ENCODE peak calls at places on chromosomes 7 and 10, in five cellular contexts. R, A, T, I and F are unnamed samples.

GRCh38 chr7:5517057-5517456 is 93.4 kb upstream of the TNRC18 start:
- DNase-seq in T (no peak), A (no peak), R (no peak), I (no peak), F (no peak)

GRCh38 chr7:25752967-25753791 is 398.8 kb upstream of the NFE2L3 start:
- DNase-seq in T (no peak), A (no peak), I (no peak), R (no peak), F (no peak)

GRCh38 chr7:100745184-100745583 is 11.8 kb downstream of the ZAN start:
- DNase-seq in A (peak), T (peak), I (no peak), R (peak), F (no peak)

GRCh38 chr10:47028466-47028865 is 117.2 kb downstream of the PTPN20 start:
- DNase-seq in A (no peak), T (peak), R (no peak), I (no peak), F (no peak)

GRCh38 chr10:50469778-50470193 is 154.0 kb downstream of the SGMS1 start:
- DNase-seq in I (no peak), R (peak), T (no peak), A (no peak), F (no peak)

GRCh38 chr7:1055084-1055450 is 10.7 kb downstream of the GPR146 start:
- DNase-seq in A (no peak), I (no peak), T (peak), R (peak), F (no peak)

GRCh38 chr7:134255814-134256213 is 60.9 kb downstream of the SLC35B4 start:
- DNase-seq in R (no peak), I (no peak), A (no peak), T (no peak), F (no peak)

GRCh38 chr10:34801066-34801738 is 13.9 kb downstream of the PARD3 start:
- DNase-seq in I (no peak), R (peak), T (no peak), A (no peak), F (no peak)

GRCh38 chr7:27130540-27131389 is at the start of gene HOXA4:
- DNase-seq in I (no peak), T (peak), A (peak), R (peak), F (peak)

GRCh38 chr10:27659786-27660185 is 85.8 kb downstream of the MKX start:
- DNase-seq in T (no peak), A (no peak), R (no peak), I (no peak), F (no peak)

GRCh38 chr7:8296362-8296659 is 34.3 kb upstream of the ICA1 start:
- DNase-seq in T (no peak), I (no peak), R (no peak), A (no peak), F (no peak)
- TF ChIP-seq CTCF in T (no peak), I (no peak), R (no peak), A (no peak), F (no peak)

GRCh38 chr10:115117301-115117700 is 24.1 kb downstream of the ATRNL1 start:
- DNase-seq in A (no peak), R (no peak), T (no peak), I (no peak), F (no peak)

DNA sequence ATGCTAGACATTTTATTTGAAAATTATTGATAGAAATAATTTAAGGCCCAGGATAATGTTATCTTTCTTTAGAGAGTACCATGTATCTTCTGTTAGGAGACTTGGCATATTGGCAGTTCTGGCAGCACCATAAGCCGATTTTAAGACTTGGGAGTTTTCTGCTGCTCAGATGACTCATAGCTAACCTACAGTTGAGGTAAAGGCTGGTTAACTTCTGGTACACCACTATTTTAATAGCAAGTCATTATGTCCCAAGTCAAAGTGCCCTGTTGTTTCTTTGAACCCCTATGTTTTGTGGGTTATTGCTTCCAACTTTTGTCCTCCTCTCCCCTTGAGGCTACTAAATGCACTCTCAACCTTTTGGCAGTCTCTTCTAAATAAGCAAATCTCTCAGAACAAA is 25.2 kb downstream of the ATRNL1 start:
- DNase-seq in T (no peak), A (no peak), R (no peak), I (no peak), F (no peak)
- TF ChIP-seq CTCF in T (no peak), A (no peak), R (no peak), I (no peak), F (no peak)

GRCh38 chr7:44183386-44183785 is 5.9 kb downstream of the GCK start:
- DNase-seq in R (no peak), A (no peak), I (no peak), T (no peak), F (no peak)
- TF ChIP-seq CTCF in R (no peak), A (no peak), I (no peak), T (no peak), F (no peak)

GRCh38 chr10:5234106-5234877 is 37.7 kb downstream of the AKR1C4 start:
- DNase-seq in I (no peak), A (no peak), R (peak), T (peak), F (no peak)
- TF ChIP-seq CTCF in I (no peak), A (no peak), R (no peak), T (no peak), F (no peak)

GRCh38 chr10:99973190-99973589 is 36.6 kb downstream of the DNMBP start:
- DNase-seq in T (no peak), I (no peak), A (no peak), R (no peak), F (no peak)
- TF ChIP-seq CTCF in T (no peak), I (peak), A (peak), R (peak), F (peak)

DNA sequence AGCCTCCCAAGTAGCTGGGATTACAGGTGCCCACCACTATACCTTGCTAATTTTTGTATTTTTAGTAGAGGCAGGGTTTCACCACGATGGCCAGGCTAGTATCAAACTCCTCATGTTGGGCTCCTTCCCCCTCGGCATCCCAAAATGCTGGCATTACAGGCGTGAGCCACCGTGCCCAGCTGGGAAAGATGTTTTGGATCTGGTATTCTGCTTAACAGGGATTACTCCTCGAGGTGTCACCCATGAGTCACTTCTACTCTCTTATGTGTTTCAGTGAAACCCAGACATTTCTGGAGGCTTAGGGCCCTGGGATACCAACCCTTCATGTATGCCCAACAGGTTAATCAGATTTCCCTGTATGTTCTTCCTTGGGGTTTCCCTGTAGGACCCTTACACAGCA is 11.8 kb upstream of the OPN4 start:
- DNase-seq in I (no peak), T (no peak), R (no peak), A (peak), F (no peak)
- TF ChIP-seq CTCF in I (peak), T (no peak), R (no peak), A (no peak), F (no peak)

DNA sequence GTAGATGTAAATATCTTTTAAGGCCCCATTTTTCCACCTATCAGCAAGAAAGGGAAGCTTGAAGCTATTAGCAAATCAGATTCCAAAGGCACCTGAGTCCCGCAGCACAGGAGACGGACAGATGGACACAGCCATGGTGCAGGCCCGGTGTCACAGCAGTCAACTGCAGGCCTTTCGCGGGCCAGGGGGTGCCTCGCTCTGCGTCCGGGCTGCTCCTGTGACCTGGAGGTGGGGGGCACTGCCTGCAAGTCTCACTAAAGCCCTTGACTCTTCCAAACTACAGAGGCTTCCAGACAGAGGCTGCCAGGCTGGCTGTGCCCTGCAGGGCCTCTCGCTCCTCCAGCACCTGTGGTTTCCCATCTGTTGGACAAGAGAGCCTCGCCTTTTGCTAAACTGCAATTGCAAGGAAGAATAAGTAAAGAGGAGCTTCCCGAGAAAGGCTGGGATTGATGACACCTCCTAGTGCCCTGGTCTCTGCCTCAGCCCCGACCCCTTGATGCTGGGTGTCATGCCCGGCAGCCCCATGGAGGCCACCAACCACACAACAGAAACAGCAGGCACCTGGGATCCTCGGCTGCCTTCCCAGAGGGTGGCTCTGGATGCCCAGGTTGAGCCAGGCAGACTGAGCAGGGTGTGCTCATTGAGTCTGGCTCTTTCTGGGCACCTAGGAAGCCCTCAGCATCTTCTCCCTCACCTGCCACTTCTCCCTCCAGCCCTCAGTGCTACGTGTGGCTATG is 484.7 kb upstream of the MGMT start:
- DNase-seq in T (no peak), I (no peak), R (no peak), A (no peak), F (no peak)
- TF ChIP-seq CTCF in T (no peak), I (no peak), R (no peak), A (no peak), F (no peak)